ENCODE peak calls at places on chromosome 3, in nine cellular contexts. M is HepG2, H is breast epithelium, X is GM23338, K is transverse colon, S is stomach, L is GM12878, W is upper lobe of left lung, P is SK-N-SH. G is an unnamed sample. For H3K27me3, the result is how much of the 10 kb centered on the place peaks cover.

GRCh38 chr3:40464339-40465110 is 7.4 kb downstream of the RPL14 start:
- DNase-seq in M (no peak), H (no peak), X (no peak), K (no peak), S (no peak), L (no peak), W (no peak), P (no peak), G (no peak)

GRCh38 chr3:49563040-49563578 is 8.8 kb downstream of the BSN start:
- DNase-seq in M (no peak), H (no peak), X (peak), K (no peak), S (no peak), L (no peak), W (no peak), P (no peak), G (no peak)

GRCh38 chr3:31035681-31036080 is 141.2 kb upstream of the GADL1 start:
- DNase-seq in M (no peak), H (no peak), X (no peak), K (no peak), S (no peak), L (no peak), W (no peak), P (peak), G (no peak)

GRCh38 chr3:135760581-135760980 is 204.9 kb upstream of the PPP2R3A start:
- DNase-seq in M (no peak), H (no peak), X (no peak), K (no peak), S (no peak), L (no peak), W (no peak), P (no peak), G (no peak)

GRCh38 chr3:60839242-60839641 is 412.0 kb downstream of the FHIT start:
- DNase-seq in M (no peak), H (no peak), X (peak), K (no peak), S (no peak), L (no peak), W (no peak), P (peak), G (no peak)

GRCh38 chr3:88713233-88713691 is 394.2 kb upstream of the EPHA3 start:
- DNase-seq in M (no peak), H (no peak), X (no peak), K (no peak), S (no peak), L (no peak), W (no peak), P (no peak), G (no peak)

GRCh38 chr3:11091088-11091590 is 63.2 kb upstream of the HRH1 start:
- DNase-seq in M (no peak), H (no peak), X (no peak), K (peak), S (no peak), L (no peak), W (no peak), P (no peak), G (no peak)

GRCh38 chr3:129890125-129890524 is 3.4 kb downstream of the TMCC1 start:
- DNase-seq in M (peak), H (no peak), X (no peak), K (no peak), S (no peak), L (peak), W (no peak), P (no peak), G (no peak)

GRCh38 chr3:141261472-141262171 is 30.0 kb downstream of the PXYLP1 start:
- DNase-seq in M (no peak), H (no peak), X (no peak), K (no peak), S (no peak), L (no peak), W (no peak), P (no peak), G (no peak)

GRCh38 chr3:189914799-189915198 is 205.9 kb downstream of the P3H2 start:
- DNase-seq in M (no peak), H (no peak), X (no peak), K (no peak), S (no peak), L (no peak), W (no peak), P (no peak), G (no peak)

GRCh38 chr3:193910886-193911738 is 224.8 kb upstream of the HES1 start:
- DNase-seq in M (no peak), H (no peak), X (peak), K (no peak), S (peak), L (no peak), W (peak), P (no peak), G (no peak)

GRCh38 chr3:64079369-64080160 is 56.3 kb upstream of the PSMD6 start:
- DNase-seq in M (no peak), H (no peak), X (no peak), K (no peak), S (no peak), L (no peak), W (no peak), P (no peak), G (no peak)

GRCh38 chr3:3998140-3998977 is 199.1 kb downstream of the LRRN1 start:
- DNase-seq in M (peak), H (no peak), X (peak), K (no peak), S (no peak), L (peak), W (no peak), P (peak), G (peak)

GRCh38 chr3:150124142-150124541 is 153.4 kb upstream of the PFN2 start:
- DNase-seq in M (no peak), H (no peak), X (no peak), K (no peak), S (no peak), L (no peak), W (no peak), P (no peak), G (no peak)

GRCh38 chr3:16373270-16373785 is 108.3 kb downstream of the OXNAD1 start:
- DNase-seq in M (no peak), H (no peak), X (no peak), K (no peak), S (no peak), L (no peak), W (no peak), P (no peak), G (no peak)

GRCh38 chr3:45362768-45363167 is 25.6 kb upstream of the LARS2 start:
- DNase-seq in M (no peak), H (no peak), X (no peak), K (no peak), S (no peak), L (no peak), W (peak), P (no peak), G (no peak)

GRCh38 chr3:173876476-173876875 is 478.9 kb downstream of the NLGN1 start:
- DNase-seq in M (no peak), H (no peak), X (peak), K (no peak), S (no peak), L (no peak), W (no peak), P (no peak), G (no peak)

GRCh38 chr3:6120786-6121185 is 740.1 kb upstream of the GRM7 start:
- DNase-seq in M (no peak), H (no peak), X (no peak), K (no peak), S (no peak), L (no peak), W (no peak), P (no peak), G (no peak)

GRCh38 chr3:134796313-134797079 is 1.4 kb downstream of the EPHB1 start:
- DNase-seq in M (no peak), H (no peak), X (peak), K (no peak), S (no peak), L (no peak), W (no peak), P (peak), G (no peak)

GRCh38 chr3:29649815-29650547 is 369.1 kb downstream of the RBMS3 start:
- DNase-seq in M (no peak), H (no peak), X (no peak), K (peak), S (no peak), L (peak), W (no peak), P (no peak), G (no peak)

GRCh38 chr3:9396632-9397330 is 634 bp upstream of the SETD5 start:
- DNase-seq in M (peak), H (peak), X (peak), K (peak), S (peak), L (peak), W (peak), P (peak), G (peak)

GRCh38 chr3:9396301-9396631 is 1.1 kb upstream of the SETD5 start:
- DNase-seq in M (no peak), H (peak), X (peak), K (peak), S (peak), L (peak), W (peak), P (no peak), G (peak)

GRCh38 chr3:9397331-9397910 is at the start of gene SETD5:
- DNase-seq in M (peak), H (peak), X (peak), K (peak), S (peak), L (peak), W (peak), P (peak), G (peak)

GRCh38 chr3:9397911-9398714 is 698 bp downstream of the SETD5 start:
- DNase-seq in M (peak), H (peak), X (peak), K (peak), S (peak), L (no peak), W (peak), P (peak), G (peak)

DNA sequence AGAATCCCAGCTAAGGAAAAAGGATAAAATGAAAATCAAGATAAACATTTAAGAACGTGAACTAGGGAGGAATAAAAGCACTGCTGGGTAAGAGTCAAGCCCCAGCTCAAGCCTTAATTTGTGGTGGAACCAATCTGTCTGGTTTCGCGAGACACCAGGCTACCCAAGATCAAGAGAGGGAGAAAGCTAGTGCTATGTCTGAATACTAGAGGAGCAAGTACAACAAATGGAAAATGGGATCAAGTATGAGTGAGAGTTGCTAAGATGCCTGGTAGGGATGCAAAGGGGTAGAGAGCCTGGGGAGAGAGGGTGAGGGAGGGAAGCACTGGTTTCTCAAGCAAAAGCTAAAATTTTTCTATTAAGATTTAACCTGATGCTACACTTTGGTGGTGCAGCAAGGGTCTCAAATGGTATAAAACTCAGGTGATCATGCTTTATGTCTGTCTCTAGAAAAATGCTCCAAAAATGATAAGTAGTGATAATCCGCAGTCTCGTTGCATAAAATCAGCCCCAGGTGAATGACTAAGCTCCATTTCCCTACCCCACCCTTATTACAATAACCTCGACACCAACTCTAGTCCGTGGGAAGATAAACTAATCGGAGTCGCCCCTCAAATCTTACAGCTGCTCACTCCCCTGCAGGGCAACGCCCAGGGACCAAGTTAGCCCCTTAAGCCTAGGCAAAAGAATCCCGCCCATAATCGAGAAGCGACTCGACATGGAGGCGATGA is 1.7 kb upstream of the SETD5 start:
- DNase-seq in M (no peak), H (no peak), X (no peak), K (no peak), S (no peak), L (no peak), W (no peak), P (no peak), G (peak)
- TF ChIP-seq POLR2AphosphoS5 in M (no peak), H (no peak), X (no peak), K (no peak), S (no peak), L (peak), W (peak), P (no peak), G (no peak)

GRCh38 chr3:14634763-14635400 is 16.7 kb upstream of the CCDC174 start:
- DNase-seq in M (no peak), H (no peak), X (no peak), K (no peak), S (no peak), L (no peak), W (no peak), P (no peak), G (no peak)
- H3K27me3 ChIP-seq in M (under half), H (under half), X (under half), K (under half), S (under half), L (under half), W (under half), P (under half), G (under half)

GRCh38 chr3:158773845-158774542 is 27.9 kb upstream of the MFSD1 start:
- DNase-seq in M (no peak), H (no peak), X (no peak), K (no peak), S (no peak), L (no peak), W (no peak), P (no peak), G (peak)
- TF ChIP-seq POLR2AphosphoS5 in M (no peak), H (peak), X (no peak), K (peak), S (no peak), L (no peak), W (no peak), P (no peak), G (peak)

DNA sequence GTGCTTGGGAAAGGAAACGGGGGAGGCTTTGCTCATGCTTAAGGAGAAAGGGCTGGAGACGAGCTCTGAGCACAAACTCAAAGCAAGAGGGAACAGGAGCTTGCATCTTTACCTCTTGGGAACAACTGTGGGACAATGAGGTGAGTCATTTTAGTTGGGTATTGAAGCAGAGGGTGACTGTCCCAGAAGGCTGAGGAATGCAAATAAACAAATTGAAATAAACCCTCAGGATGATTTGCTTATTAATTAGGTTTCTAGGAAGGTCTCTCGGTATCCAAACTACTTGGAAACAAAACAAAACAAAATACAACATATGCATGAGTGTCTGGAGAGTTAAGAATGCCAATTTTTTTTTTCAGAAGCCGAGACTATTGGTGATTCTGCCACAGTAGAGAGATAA is 38.5 kb upstream of the CACNA2D3 start:
- DNase-seq in M (no peak), H (no peak), X (no peak), K (no peak), S (no peak), L (no peak), W (no peak), P (no peak), G (no peak)
- H3K27me3 ChIP-seq in M (under half), H (under half), X (under half), K (under half), S (under half), L (under half), W (under half), P (under half), G (under half)

DNA sequence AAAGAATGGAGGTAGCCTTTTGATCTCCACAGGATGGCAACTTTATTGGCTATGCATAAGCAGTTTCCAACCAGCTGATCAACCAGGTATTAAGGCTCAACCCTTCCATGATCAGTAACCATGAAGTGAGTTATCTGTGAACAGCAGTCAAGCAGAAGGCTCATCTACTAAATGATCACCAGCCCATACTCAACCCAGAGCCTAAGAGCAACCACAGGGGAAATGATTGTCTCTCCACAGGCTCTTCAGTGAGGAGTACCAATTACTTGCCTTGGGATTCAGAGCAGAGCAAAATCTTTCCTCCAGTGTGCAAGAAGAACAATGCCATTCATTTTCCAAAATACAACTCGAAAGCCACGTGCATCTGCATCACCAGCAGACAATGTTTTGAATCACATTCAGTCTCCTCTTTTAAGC is 754.8 kb downstream of the ROBO1 start:
- DNase-seq in M (no peak), H (no peak), X (no peak), K (no peak), S (no peak), L (no peak), W (no peak), P (no peak), G (no peak)
- TF ChIP-seq POLR2AphosphoS5 in M (no peak), H (no peak), X (no peak), K (no peak), S (no peak), L (no peak), W (no peak), P (no peak), G (no peak)

DNA sequence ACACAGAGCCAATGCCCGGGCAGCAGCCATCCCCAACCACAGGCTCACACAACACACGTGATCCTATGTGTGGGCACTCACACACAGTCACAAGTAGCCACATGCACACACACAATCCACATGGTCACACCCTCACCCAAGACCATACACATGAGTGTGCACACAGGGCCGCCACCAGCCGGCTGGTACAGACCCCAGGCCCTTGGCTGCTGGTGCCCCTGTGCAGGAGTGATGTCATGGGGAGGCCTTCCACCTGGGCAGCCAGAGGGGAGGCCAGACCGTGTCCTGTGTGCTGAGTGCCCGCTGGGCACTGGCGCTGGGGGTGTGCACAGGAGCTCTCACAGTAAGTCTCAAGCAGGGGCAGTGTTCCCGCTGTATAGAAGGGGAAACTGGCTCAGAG is 36.9 kb downstream of the DNAJB8 start:
- DNase-seq in M (no peak), H (no peak), X (no peak), K (no peak), S (no peak), L (no peak), W (no peak), P (no peak), G (no peak)
- H3K27me3 ChIP-seq in M (under half), H (under half), X (half or more), K (half or more), S (half or more), L (under half), W (under half), P (under half), G (under half)